ENCODE peak calls at places on chromosomes 5 and 9, in six cellular contexts. W is cardiac muscle cell, B is GM10248, U is keratinocyte, Y is AG10803, R is astrocyte of the spinal cord. N is an unnamed sample.

GRCh38 chr5:71974165-71974564 is 133.1 kb upstream of the MAP1B start:
- DNase-seq in W (no peak), B (no peak), U (no peak), Y (peak), R (peak), N (no peak)

GRCh38 chr5:149203896-149204544 is 62.7 kb downstream of the ABLIM3 start:
- DNase-seq in W (no peak), B (no peak), U (no peak), Y (no peak), R (peak), N (peak)

GRCh38 chr5:5616247-5616895 is 193.9 kb downstream of the ICE1 start:
- DNase-seq in W (peak), B (no peak), U (no peak), Y (no peak), R (no peak), N (no peak)

GRCh38 chr9:33140406-33141360 is 26.5 kb downstream of the B4GALT1 start:
- DNase-seq in W (no peak), B (no peak), U (no peak), Y (no peak), R (no peak), N (no peak)

GRCh38 chr5:74633710-74634109 is 6.8 kb downstream of the ENC1 start:
- DNase-seq in W (no peak), B (no peak), U (no peak), Y (no peak), R (no peak), N (no peak)

GRCh38 chr9:72552356-72552755 is 30.9 kb downstream of the TMC1 start:
- DNase-seq in W (no peak), B (no peak), U (no peak), Y (no peak), R (no peak), N (no peak)

GRCh38 chr9:72538926-72539702 is 17.7 kb downstream of the TMC1 start:
- DNase-seq in W (no peak), B (no peak), U (no peak), Y (no peak), R (no peak), N (no peak)

GRCh38 chr5:95966005-95966404 is 4.4 kb upstream of the ELL2 start:
- DNase-seq in W (no peak), B (no peak), U (no peak), Y (no peak), R (no peak), N (no peak)

GRCh38 chr9:90016272-90016671 is 411.5 kb downstream of the GADD45G start:
- DNase-seq in W (no peak), B (no peak), U (no peak), Y (no peak), R (no peak), N (no peak)

GRCh38 chr5:32506809-32507208 is 62.3 kb upstream of the ZFR start:
- DNase-seq in W (no peak), B (no peak), U (no peak), Y (peak), R (peak), N (peak)

GRCh38 chr5:156379198-156379597 is 52.2 kb downstream of the SGCD start:
- DNase-seq in W (no peak), B (no peak), U (no peak), Y (peak), R (no peak), N (no peak)

GRCh38 chr5:138000102-138000723 is 32.7 kb downstream of the FAM13B start:
- DNase-seq in W (no peak), B (no peak), U (no peak), Y (peak), R (peak), N (peak)

GRCh38 chr9:128082173-128082572 is 14.1 kb downstream of the SLC25A25 start:
- DNase-seq in W (no peak), B (no peak), U (no peak), Y (no peak), R (no peak), N (peak)

GRCh38 chr5:5782402-5782801 is 359.9 kb downstream of the ICE1 start:
- DNase-seq in W (no peak), B (no peak), U (no peak), Y (no peak), R (no peak), N (no peak)

GRCh38 chr5:55104036-55104767 is 1.8 kb downstream of the GZMA start:
- DNase-seq in W (no peak), B (no peak), U (no peak), Y (peak), R (peak), N (no peak)

GRCh38 chr5:172113036-172113435 is 75.0 kb downstream of the STK10 start:
- DNase-seq in W (no peak), B (no peak), U (no peak), Y (peak), R (peak), N (no peak)

GRCh38 chr5:79850316-79850822 is 140.7 kb downstream of the MTX3 start:
- DNase-seq in W (no peak), B (no peak), U (no peak), Y (peak), R (no peak), N (no peak)

GRCh38 chr9:92151691-92152393 is 36.6 kb upstream of the SPTLC1 start:
- DNase-seq in W (peak), B (no peak), U (no peak), Y (peak), R (peak), N (peak)

GRCh38 chr5:175797521-175798038 is 73.8 kb upstream of the CPLX2 start:
- DNase-seq in W (peak), B (no peak), U (no peak), Y (no peak), R (no peak), N (no peak)

GRCh38 chr9:38096238-38096805 is 27.3 kb upstream of the SHB start:
- DNase-seq in W (no peak), B (no peak), U (peak), Y (no peak), R (no peak), N (peak)

GRCh38 chr9:108150736-108151135 is 661.2 kb upstream of the KLF4 start:
- DNase-seq in W (no peak), B (no peak), U (no peak), Y (peak), R (no peak), N (peak)

GRCh38 chr9:112747094-112747493 is 3.5 kb upstream of the SNX30 start:
- DNase-seq in W (no peak), B (no peak), U (no peak), Y (no peak), R (no peak), N (no peak)

GRCh38 chr9:134365791-134366222 is 39.6 kb downstream of the RXRA start:
- DNase-seq in W (peak), B (no peak), U (no peak), Y (peak), R (peak), N (peak)

GRCh38 chr9:127809562-127810377 is 7.1 kb downstream of the FPGS start:
- DNase-seq in W (peak), B (peak), U (no peak), Y (no peak), R (no peak), N (no peak)

DNA sequence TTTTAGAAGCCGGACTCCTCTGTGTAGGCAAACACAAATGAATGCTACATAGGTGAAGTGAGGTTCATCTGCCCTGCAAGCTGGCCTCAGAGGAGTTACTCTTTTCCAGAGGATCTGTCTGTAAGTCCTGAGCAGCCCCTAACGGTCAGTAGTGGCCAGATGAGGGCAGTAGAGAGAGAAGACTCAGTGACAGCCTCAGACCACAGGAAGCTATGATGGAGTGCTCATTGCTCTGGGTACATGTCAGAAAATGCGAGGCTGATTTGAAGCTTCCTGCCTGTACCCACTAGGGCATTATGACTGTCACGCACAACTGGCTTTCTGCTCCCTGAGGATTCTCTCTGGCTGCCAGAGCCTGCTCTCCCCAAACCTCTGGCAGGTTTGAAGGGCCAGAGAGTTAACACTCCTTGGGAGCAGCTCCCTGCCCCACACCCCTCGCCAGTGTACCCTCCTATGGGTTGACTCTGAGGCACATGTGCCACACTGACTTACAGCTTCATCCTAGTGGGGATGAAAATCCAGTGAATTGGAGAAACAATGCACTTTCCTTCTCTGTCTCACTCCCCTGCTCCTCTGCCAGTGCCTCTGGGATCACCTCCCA is 141.5 kb downstream of the GABRG2 start:
- DNase-seq in W (peak), B (peak), U (no peak), Y (no peak), R (no peak), N (peak)
- TF ChIP-seq CTCF in W (no peak), B (peak), U (no peak), Y (no peak), R (no peak), N (peak)

GRCh38 chr5:151520294-151520693 is 70.8 kb downstream of the FAT2 start:
- DNase-seq in W (peak), B (no peak), U (no peak), Y (no peak), R (no peak), N (no peak)

DNA sequence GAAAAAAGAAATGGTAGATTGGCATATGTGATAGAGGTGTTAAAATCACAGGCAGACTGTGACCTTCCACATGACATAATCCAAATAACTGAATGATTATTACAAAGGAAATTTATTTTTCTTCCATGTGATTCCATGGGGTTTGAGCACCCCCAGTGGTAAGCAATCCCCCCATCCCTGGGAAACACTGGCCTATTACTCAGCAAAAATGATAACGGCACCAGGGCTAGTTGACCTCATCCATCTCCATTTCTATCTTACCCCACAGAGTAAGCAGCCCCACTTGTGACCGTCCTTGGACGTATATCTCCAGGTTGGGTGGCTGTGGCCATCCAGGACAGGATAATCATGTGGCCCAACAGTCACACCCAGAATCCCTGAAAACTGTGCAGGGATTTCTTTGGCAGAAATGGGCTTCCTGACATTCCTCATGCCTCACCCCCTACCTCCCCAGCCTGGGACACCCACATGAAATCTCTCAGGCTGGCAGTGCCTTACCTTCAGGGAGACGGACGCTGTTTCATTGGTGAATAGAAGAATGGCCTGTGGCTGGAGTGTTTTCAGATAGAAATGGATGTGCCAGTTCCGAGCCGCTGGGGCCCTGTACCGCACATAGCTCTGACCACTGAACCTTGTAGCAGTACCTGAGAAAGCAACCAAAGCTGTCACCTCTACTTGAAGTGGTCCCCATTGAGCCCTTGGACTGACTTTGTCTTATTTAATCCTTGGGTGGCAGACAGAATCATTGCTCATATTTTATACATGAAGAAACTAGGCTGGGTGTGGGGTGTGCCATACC is 69.9 kb downstream of the SLC36A1 start:
- DNase-seq in W (no peak), B (no peak), U (no peak), Y (no peak), R (no peak), N (no peak)
- TF ChIP-seq CTCF in W (no peak), B (no peak), U (no peak), Y (no peak), R (no peak), N (no peak)

DNA sequence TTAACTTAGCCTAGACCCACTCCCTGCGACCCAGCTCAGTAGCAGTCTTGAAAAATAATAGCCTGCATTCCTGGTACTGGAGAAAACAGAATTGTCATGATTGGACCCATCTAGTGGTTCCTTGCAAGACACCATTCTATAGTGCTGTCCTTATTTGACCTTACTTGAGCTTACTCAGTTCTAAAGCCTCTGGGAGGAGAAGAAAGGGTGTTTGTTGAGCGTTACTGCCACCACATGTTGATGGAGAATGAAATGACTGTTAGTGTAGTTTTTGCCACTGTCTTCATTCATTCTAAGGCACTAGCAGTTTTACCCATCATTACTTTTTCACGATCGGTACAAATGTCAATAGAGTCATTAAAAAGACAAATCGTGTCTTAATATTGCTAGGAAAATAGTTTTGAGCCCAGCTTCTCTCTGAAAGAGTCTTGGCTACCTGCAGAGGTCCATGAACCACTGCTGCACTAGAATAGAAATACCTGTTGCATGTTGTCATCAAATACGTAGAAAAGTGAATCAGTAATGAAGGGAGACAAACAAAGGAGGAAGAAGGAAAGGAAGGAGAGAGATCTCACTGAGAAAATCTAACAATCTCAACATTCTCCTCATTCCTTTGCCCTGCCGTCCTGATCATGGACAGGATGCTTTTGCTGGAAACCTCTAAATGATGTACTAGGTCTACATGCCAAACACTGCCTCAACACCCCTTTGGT is 96.0 kb downstream of the LIX1 start:
- DNase-seq in W (no peak), B (no peak), U (no peak), Y (peak), R (peak), N (peak)
- TF ChIP-seq CTCF in W (no peak), B (peak), U (no peak), Y (no peak), R (no peak), N (no peak)

GRCh38 chr5:26003966-26004365 is 1034.4 kb downstream of the CDH9 start:
- DNase-seq in W (no peak), B (no peak), U (no peak), Y (no peak), R (no peak), N (peak)
- TF ChIP-seq CTCF in W (no peak), B (no peak), U (no peak), Y (no peak), R (no peak), N (no peak)

GRCh38 chr5:140855772-140856674 is at the start of gene PCDHA10:
- DNase-seq in W (peak), B (no peak), U (no peak), Y (no peak), R (peak), N (peak)
- TF ChIP-seq CTCF in W (no peak), B (no peak), U (no peak), Y (no peak), R (no peak), N (peak)

DNA sequence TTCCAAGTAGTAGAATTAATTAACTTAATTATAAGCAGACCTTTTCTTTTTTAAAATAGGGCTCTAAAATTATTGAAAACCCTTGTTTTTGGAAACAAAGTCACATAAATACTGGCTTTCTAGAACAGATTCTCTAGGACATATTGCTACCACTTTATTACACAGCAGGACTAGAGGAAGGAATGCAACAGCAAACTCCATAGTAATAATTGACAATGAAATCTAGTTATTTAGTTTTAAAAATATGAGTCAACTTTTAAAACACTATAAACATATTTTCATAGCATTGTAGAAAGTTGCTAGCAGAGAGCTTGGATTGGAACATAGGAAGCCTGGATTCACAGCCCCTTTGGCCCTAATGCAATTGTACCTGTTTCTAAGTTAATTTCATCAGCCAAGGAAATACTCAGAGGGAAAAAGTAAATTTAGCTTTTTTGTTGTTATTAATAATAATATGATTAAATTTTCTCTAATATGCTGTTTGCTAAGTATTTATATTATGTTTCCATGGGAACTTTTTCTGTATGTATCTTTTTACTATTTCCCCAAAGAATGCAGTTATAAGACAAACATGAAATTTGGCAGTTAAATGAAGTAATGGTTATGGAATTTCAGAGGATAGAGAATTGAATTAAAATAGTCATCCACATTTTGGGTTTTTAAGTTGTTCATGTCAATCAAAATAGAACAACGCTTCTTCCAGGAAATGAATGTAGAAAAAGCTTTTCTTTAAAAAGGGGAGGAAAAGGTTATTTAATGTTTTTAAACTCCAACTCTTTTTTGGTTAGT is 45.6 kb downstream of the VCAN start:
- DNase-seq in W (no peak), B (no peak), U (no peak), Y (peak), R (peak), N (no peak)
- TF ChIP-seq CTCF in W (peak), B (no peak), U (no peak), Y (peak), R (peak), N (no peak)

DNA sequence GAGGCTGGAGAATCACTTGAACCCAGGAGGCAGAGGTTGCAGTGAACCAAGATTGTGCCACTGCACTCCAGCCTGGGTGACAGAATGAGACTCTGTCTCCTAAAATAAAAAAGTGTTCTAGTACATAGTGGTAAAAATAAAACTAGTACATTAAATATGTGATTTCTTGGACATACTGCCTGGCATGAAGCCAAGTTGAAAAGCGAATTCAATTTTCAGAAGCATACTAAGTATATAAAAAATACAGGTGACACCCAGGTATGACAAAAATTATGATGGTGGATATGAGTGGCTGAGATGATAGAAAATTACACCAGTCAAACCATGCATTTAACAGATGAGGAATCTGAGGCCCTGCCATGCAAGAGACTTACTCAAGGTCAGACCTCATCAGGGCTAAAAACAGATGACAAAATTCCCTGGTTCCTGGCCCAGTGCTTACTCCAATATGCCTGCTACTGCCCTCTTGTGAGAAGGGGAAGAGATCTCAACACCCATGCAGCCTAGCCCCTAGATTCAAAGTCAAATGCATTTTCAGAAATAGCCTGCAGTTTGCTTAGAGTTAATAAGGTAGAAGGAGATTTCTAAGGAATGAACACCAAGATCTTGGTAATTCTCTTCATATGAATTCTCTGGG is 46.6 kb upstream of the GNPDA1 start:
- DNase-seq in W (peak), B (no peak), U (no peak), Y (peak), R (no peak), N (peak)
- TF ChIP-seq CTCF in W (peak), B (no peak), U (no peak), Y (peak), R (no peak), N (no peak)

N was measured in MCF 10A.